ENCODE peak calls at places on chromosomes 13 and 19, in ten cellular contexts. One of them, this sample, is unnamed.

GRCh38 chr13:18943721-18944391 is 237.8 kb downstream of the TUBA3C start:
- DNase-seq in AG04450: no peak
- DNase-seq in WERI-Rb-1: no peak
- DNase-seq in PC-3: no peak
- DNase-seq in thoracic aorta: no peak
- DNase-seq in Peyer's patch: peak
- DNase-seq in tibial nerve: no peak
- DNase-seq in suprapubic skin: peak
- DNase-seq in right lobe of liver: no peak
- DNase-seq in IMR-90: no peak
- DNase-seq in this sample: peak

GRCh38 chr13:77333521-77334083 is 6.7 kb upstream of the MYCBP2 start:
- DNase-seq in Peyer's patch: no peak
- DNase-seq in PC-3: no peak
- DNase-seq in AG04450: no peak
- DNase-seq in thoracic aorta: no peak
- DNase-seq in tibial nerve: no peak
- DNase-seq in IMR-90: no peak
- DNase-seq in suprapubic skin: no peak
- DNase-seq in WERI-Rb-1: no peak
- DNase-seq in right lobe of liver: no peak
- DNase-seq in this sample: no peak

GRCh38 chr19:10227215-10227971 is 3.7 kb downstream of the S1PR2 start:
- DNase-seq in IMR-90: no peak
- DNase-seq in right lobe of liver: no peak
- DNase-seq in thoracic aorta: no peak
- DNase-seq in AG04450: no peak
- DNase-seq in suprapubic skin: no peak
- DNase-seq in Peyer's patch: no peak
- DNase-seq in PC-3: no peak
- DNase-seq in WERI-Rb-1: no peak
- DNase-seq in tibial nerve: peak
- DNase-seq in this sample: peak

GRCh38 chr13:49877629-49878218 is 58.4 kb downstream of the SPRYD7 start:
- DNase-seq in IMR-90: no peak
- DNase-seq in Peyer's patch: no peak
- DNase-seq in PC-3: peak
- DNase-seq in thoracic aorta: no peak
- DNase-seq in AG04450: no peak
- DNase-seq in WERI-Rb-1: no peak
- DNase-seq in tibial nerve: no peak
- DNase-seq in suprapubic skin: no peak
- DNase-seq in right lobe of liver: no peak
- DNase-seq in this sample: no peak

GRCh38 chr19:32691291-32691951 is at the start of gene NUDT19:
- DNase-seq in AG04450: peak
- DNase-seq in WERI-Rb-1: peak
- DNase-seq in tibial nerve: peak
- DNase-seq in Peyer's patch: peak
- DNase-seq in IMR-90: peak
- DNase-seq in right lobe of liver: peak
- DNase-seq in PC-3: peak
- DNase-seq in thoracic aorta: peak
- DNase-seq in suprapubic skin: peak
- DNase-seq in this sample: peak

GRCh38 chr13:26348966-26349365 is 95.0 kb downstream of the CDK8 start:
- DNase-seq in WERI-Rb-1: no peak
- DNase-seq in right lobe of liver: no peak
- DNase-seq in PC-3: no peak
- DNase-seq in tibial nerve: no peak
- DNase-seq in Peyer's patch: no peak
- DNase-seq in thoracic aorta: no peak
- DNase-seq in AG04450: no peak
- DNase-seq in IMR-90: no peak
- DNase-seq in suprapubic skin: no peak
- DNase-seq in this sample: no peak

GRCh38 chr19:6088677-6089063 is 21.6 kb downstream of the RFX2 start:
- DNase-seq in tibial nerve: no peak
- DNase-seq in AG04450: no peak
- DNase-seq in WERI-Rb-1: no peak
- DNase-seq in Peyer's patch: no peak
- DNase-seq in IMR-90: peak
- DNase-seq in PC-3: peak
- DNase-seq in right lobe of liver: no peak
- DNase-seq in suprapubic skin: no peak
- DNase-seq in thoracic aorta: no peak
- DNase-seq in this sample: no peak

GRCh38 chr19:8592231-8593009 is 15.2 kb upstream of the MYO1F start:
- DNase-seq in tibial nerve: peak
- DNase-seq in PC-3: peak
- DNase-seq in IMR-90: peak
- DNase-seq in right lobe of liver: peak
- DNase-seq in AG04450: peak
- DNase-seq in WERI-Rb-1: peak
- DNase-seq in thoracic aorta: peak
- DNase-seq in suprapubic skin: peak
- DNase-seq in Peyer's patch: peak
- DNase-seq in this sample: peak

GRCh38 chr19:42242071-42242511 is 311 bp downstream of the GSK3A start:
- DNase-seq in thoracic aorta: no peak
- DNase-seq in AG04450: no peak
- DNase-seq in tibial nerve: no peak
- DNase-seq in right lobe of liver: no peak
- DNase-seq in suprapubic skin: peak
- DNase-seq in IMR-90: no peak
- DNase-seq in PC-3: no peak
- DNase-seq in Peyer's patch: no peak
- DNase-seq in WERI-Rb-1: peak
- DNase-seq in this sample: no peak

GRCh38 chr19:4178990-4179389 is 3.4 kb downstream of the SIRT6 start:
- DNase-seq in tibial nerve: no peak
- DNase-seq in WERI-Rb-1: no peak
- DNase-seq in IMR-90: no peak
- DNase-seq in AG04450: no peak
- DNase-seq in right lobe of liver: no peak
- DNase-seq in thoracic aorta: no peak
- DNase-seq in Peyer's patch: no peak
- DNase-seq in suprapubic skin: no peak
- DNase-seq in PC-3: no peak
- DNase-seq in this sample: no peak

GRCh38 chr19:289651-290538 is 1.3 kb downstream of the PLPP2 start:
- DNase-seq in suprapubic skin: no peak
- DNase-seq in Peyer's patch: peak
- DNase-seq in PC-3: no peak
- DNase-seq in AG04450: no peak
- DNase-seq in IMR-90: peak
- DNase-seq in right lobe of liver: no peak
- DNase-seq in WERI-Rb-1: no peak
- DNase-seq in tibial nerve: no peak
- DNase-seq in thoracic aorta: no peak
- DNase-seq in this sample: peak

DNA sequence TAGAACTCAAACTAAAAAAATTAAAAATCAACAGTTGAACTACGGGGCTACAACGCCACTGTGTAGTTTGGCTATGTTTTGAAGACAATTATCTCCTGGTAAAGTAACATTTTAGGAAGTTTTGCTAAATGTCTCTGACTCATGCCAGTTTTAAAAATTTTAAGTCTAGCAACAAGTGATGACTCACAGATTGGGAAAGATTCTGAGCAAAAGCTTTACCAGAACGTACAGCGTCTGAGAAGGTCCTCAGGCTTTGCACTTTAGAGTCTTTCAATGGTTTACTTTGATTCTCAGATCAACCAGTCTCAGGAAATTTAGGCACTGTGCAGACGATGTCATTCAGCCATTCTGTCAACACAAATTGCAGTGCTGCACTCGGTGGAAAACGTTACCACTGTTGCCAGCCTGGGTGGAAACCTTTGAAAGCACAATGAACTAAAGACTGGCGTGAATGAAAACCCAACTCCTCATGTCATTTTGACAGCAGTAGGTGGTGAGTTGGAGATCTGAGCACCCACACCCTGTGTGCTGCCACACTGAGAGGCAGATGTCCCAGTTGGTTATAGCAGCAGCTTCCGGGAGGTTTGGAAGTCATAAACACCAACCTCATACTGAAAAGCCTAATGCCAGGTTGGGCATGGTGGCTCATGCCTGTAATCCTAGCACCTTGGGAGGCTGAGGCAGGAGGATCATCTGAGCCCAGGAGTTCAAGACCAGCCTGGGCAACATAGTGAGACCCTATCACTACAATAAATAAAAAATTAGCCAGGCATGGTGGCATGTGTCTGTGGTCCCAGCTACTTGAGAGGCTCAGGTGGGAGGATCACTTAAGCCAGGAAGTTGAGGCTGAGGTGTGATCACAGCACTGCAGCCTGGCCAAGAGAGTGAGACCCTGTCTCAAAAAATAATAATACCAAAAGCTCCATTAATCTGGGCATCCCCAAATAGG is 6.3 kb upstream of the WTIP start:
- DNase-seq in right lobe of liver: no peak
- DNase-seq in thoracic aorta: no peak
- DNase-seq in AG04450: peak
- DNase-seq in IMR-90: peak
- DNase-seq in Peyer's patch: no peak
- DNase-seq in suprapubic skin: no peak
- DNase-seq in tibial nerve: no peak
- DNase-seq in PC-3: peak
- DNase-seq in WERI-Rb-1: no peak
- DNase-seq in this sample: no peak
- H3K27ac ChIP-seq in right lobe of liver: no peak
- H3K27ac ChIP-seq in thoracic aorta: peak
- H3K27ac ChIP-seq in AG04450: peak
- H3K27ac ChIP-seq in IMR-90: peak
- H3K27ac ChIP-seq in Peyer's patch: no peak
- H3K27ac ChIP-seq in suprapubic skin: peak
- H3K27ac ChIP-seq in tibial nerve: peak
- H3K27ac ChIP-seq in PC-3: peak
- H3K27ac ChIP-seq in WERI-Rb-1: no peak
- H3K27ac ChIP-seq in this sample: peak

DNA sequence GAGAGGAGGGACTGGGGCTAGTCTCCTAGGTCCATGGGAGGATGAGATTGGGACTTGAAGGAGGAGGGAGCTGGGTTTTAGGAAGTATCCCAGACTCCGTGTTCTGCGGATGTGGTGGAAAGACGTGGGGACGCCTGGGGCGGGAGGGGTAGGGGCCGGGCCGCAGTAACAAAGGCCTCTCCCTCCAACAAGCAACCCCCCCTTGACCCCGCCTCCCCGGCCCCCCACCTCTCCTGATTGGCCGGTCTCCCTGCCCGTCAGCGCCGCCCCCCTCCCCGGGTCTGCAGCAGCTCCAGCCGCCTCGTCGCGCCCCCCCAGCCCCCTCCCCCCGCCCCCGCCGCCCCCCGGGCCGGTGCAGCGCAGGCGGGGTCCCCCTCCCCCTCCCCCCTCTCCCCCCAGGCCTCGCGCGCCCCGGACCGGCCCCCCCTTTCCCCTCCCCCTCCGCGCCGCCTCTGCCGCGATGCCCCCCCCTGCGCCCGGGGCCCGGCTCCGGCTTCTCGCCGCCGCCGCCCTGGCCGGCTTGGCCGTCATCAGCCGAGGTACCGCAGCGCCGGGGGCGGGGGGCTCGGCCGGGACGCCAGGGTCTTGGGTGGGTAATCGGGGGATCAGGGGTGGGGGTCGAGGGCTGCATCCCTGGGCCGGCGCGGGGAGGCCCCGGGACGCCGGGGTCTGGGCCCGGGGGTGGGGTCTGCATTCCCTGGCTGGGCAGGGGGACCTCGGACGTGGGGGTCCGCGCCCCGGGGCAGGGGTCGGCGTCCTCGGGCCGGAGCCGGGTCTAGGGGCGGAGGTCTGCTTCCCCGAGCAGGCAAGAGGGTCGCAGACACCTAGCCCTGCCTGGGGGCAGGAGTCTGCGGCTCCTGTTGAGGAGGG is at the start of gene IGLON5:
- DNase-seq in IMR-90: no peak
- DNase-seq in right lobe of liver: no peak
- DNase-seq in suprapubic skin: no peak
- DNase-seq in WERI-Rb-1: peak
- DNase-seq in Peyer's patch: no peak
- DNase-seq in thoracic aorta: no peak
- DNase-seq in PC-3: no peak
- DNase-seq in AG04450: no peak
- DNase-seq in tibial nerve: no peak
- DNase-seq in this sample: no peak
- H3K4me3 ChIP-seq in IMR-90: no peak
- H3K4me3 ChIP-seq in right lobe of liver: no peak
- H3K4me3 ChIP-seq in suprapubic skin: no peak
- H3K4me3 ChIP-seq in WERI-Rb-1: peak
- H3K4me3 ChIP-seq in Peyer's patch: no peak
- H3K4me3 ChIP-seq in thoracic aorta: no peak
- H3K4me3 ChIP-seq in PC-3: no peak
- H3K4me3 ChIP-seq in AG04450: no peak
- H3K4me3 ChIP-seq in tibial nerve: no peak
- H3K4me3 ChIP-seq in this sample: no peak

GRCh38 chr13:80273717-80274116 is 67.2 kb downstream of the SPRY2 start:
- DNase-seq in IMR-90: no peak
- DNase-seq in tibial nerve: no peak
- DNase-seq in Peyer's patch: no peak
- DNase-seq in PC-3: no peak
- DNase-seq in AG04450: no peak
- DNase-seq in suprapubic skin: no peak
- DNase-seq in WERI-Rb-1: no peak
- DNase-seq in thoracic aorta: no peak
- DNase-seq in right lobe of liver: no peak
- DNase-seq in this sample: no peak

GRCh38 chr13:80274643-80275042 is 66.3 kb downstream of the SPRY2 start:
- DNase-seq in thoracic aorta: no peak
- DNase-seq in IMR-90: peak
- DNase-seq in WERI-Rb-1: no peak
- DNase-seq in PC-3: peak
- DNase-seq in Peyer's patch: no peak
- DNase-seq in right lobe of liver: no peak
- DNase-seq in suprapubic skin: no peak
- DNase-seq in tibial nerve: no peak
- DNase-seq in AG04450: no peak
- DNase-seq in this sample: no peak

GRCh38 chr13:80278706-80279105 is 62.2 kb downstream of the SPRY2 start:
- DNase-seq in tibial nerve: no peak
- DNase-seq in PC-3: no peak
- DNase-seq in right lobe of liver: no peak
- DNase-seq in suprapubic skin: no peak
- DNase-seq in IMR-90: no peak
- DNase-seq in WERI-Rb-1: no peak
- DNase-seq in thoracic aorta: no peak
- DNase-seq in Peyer's patch: no peak
- DNase-seq in AG04450: no peak
- DNase-seq in this sample: no peak

GRCh38 chr13:80276371-80277289 is 64.3 kb downstream of the SPRY2 start:
- DNase-seq in suprapubic skin: no peak
- DNase-seq in WERI-Rb-1: no peak
- DNase-seq in AG04450: no peak
- DNase-seq in PC-3: peak
- DNase-seq in Peyer's patch: no peak
- DNase-seq in IMR-90: peak
- DNase-seq in thoracic aorta: no peak
- DNase-seq in tibial nerve: peak
- DNase-seq in right lobe of liver: no peak
- DNase-seq in this sample: no peak
- TF ChIP-seq CTCF in suprapubic skin: no peak
- TF ChIP-seq CTCF in WERI-Rb-1: no peak
- TF ChIP-seq CTCF in AG04450: no peak
- TF ChIP-seq CTCF in PC-3: no peak
- TF ChIP-seq CTCF in Peyer's patch: no peak
- TF ChIP-seq CTCF in IMR-90: no peak
- TF ChIP-seq CTCF in thoracic aorta: no peak
- TF ChIP-seq CTCF in tibial nerve: no peak
- TF ChIP-seq CTCF in right lobe of liver: no peak
- TF ChIP-seq CTCF in this sample: no peak

GRCh38 chr19:43667524-43668405 is 2.2 kb downstream of the PLAUR start:
- DNase-seq in right lobe of liver: no peak
- DNase-seq in suprapubic skin: peak
- DNase-seq in PC-3: no peak
- DNase-seq in AG04450: no peak
- DNase-seq in WERI-Rb-1: no peak
- DNase-seq in tibial nerve: no peak
- DNase-seq in thoracic aorta: no peak
- DNase-seq in IMR-90: peak
- DNase-seq in Peyer's patch: no peak
- DNase-seq in this sample: peak
- H3K27ac ChIP-seq in right lobe of liver: no peak
- H3K27ac ChIP-seq in suprapubic skin: no peak
- H3K27ac ChIP-seq in PC-3: no peak
- H3K27ac ChIP-seq in AG04450: peak
- H3K27ac ChIP-seq in WERI-Rb-1: no peak
- H3K27ac ChIP-seq in tibial nerve: peak
- H3K27ac ChIP-seq in thoracic aorta: peak
- H3K27ac ChIP-seq in IMR-90: peak
- H3K27ac ChIP-seq in Peyer's patch: peak
- H3K27ac ChIP-seq in this sample: no peak

This sample was measured in upper lobe of right lung.